ENCODE peak calls at places on chromosomes 4 and X, in nine cellular contexts. F is IMR-90; V is GM23248; T is CD8-positive, alpha-beta memory T cell; K is aorta; G is kidney; Z is Panc1; R is psoas muscle; C is H9. X is an unnamed sample.

GRCh38 chrX:44937606-44938005 is 64.6 kb downstream of the KDM6A start:
- DNase-seq in R (no peak), K (no peak), Z (no peak), C (no peak), V (no peak), T (no peak), F (no peak), G (no peak), X (no peak)

GRCh38 chr4:187550256-187550950 is 445.2 kb upstream of the ZFP42 start:
- DNase-seq in R (no peak), C (no peak), Z (no peak), K (no peak), T (no peak), V (no peak), G (no peak), F (peak; percentile 30), X (no peak)

GRCh38 chr4:95510877-95511276 is 37.9 kb downstream of the UNC5C start:
- DNase-seq in C (no peak), K (no peak), Z (no peak), T (no peak), V (no peak), R (no peak), G (no peak), F (no peak), X (no peak)

GRCh38 chrX:55201930-55202579 is 18.1 kb upstream of the PAGE5 start:
- DNase-seq in F (no peak), V (peak; percentile 33), C (no peak), R (no peak), T (no peak), Z (no peak), K (no peak), G (no peak), X (no peak)

GRCh38 chr4:71270901-71271300 is 67.9 kb upstream of the SLC4A4 start:
- DNase-seq in Z (no peak), G (no peak), F (peak; percentile 45), K (no peak), R (no peak), C (peak; percentile 38), T (peak; percentile 1), V (peak; percentile 47), X (no peak)

GRCh38 chr4:53644607-53645006 is 53.3 kb upstream of the LNX1 start:
- DNase-seq in Z (no peak), R (no peak), G (peak; percentile 87), V (no peak), T (no peak), C (no peak), F (no peak), K (no peak), X (no peak)

GRCh38 chr4:1379351-1379781 is 26.9 kb downstream of the NKX1-1 start:
- DNase-seq in G (peak; percentile 68), K (peak; percentile 29), T (no peak), C (no peak), F (no peak), R (peak; percentile 10), V (no peak), Z (no peak), X (peak; percentile 5)

GRCh38 chr4:127604949-127605709 is 27.6 kb upstream of the INTU start:
- DNase-seq in K (no peak), R (no peak), V (peak; percentile 79), F (peak; percentile 48), G (no peak), Z (no peak), C (peak; percentile 94), T (no peak), X (no peak)

GRCh38 chr4:128177376-128177959 is 110.1 kb downstream of the PGRMC2 start:
- DNase-seq in Z (no peak), R (no peak), K (no peak), T (no peak), G (no peak), C (no peak), F (no peak), V (peak; percentile 5), X (no peak)

GRCh38 chr4:26573389-26573794 is 10.5 kb upstream of the TBC1D19 start:
- DNase-seq in T (no peak), V (no peak), Z (no peak), C (no peak), F (peak; percentile 46), K (no peak), R (no peak), G (no peak), X (no peak)

GRCh38 chr4:26568446-26568994 is 15.4 kb upstream of the TBC1D19 start:
- DNase-seq in Z (peak; percentile 47), F (peak; percentile 95), V (peak; percentile 94), R (no peak), T (no peak), C (no peak), K (no peak), G (no peak), X (no peak)

GRCh38 chr4:26574563-26574962 is 9.3 kb upstream of the TBC1D19 start:
- DNase-seq in G (no peak), K (no peak), C (no peak), R (no peak), F (no peak), Z (no peak), T (no peak), V (no peak), X (no peak)

GRCh38 chr4:26566027-26566578 is 17.8 kb upstream of the TBC1D19 start:
- DNase-seq in Z (no peak), V (no peak), C (no peak), R (no peak), G (no peak), T (no peak), F (no peak), K (no peak), X (no peak)

GRCh38 chr4:26570596-26570995 is 13.3 kb upstream of the TBC1D19 start:
- DNase-seq in G (no peak), T (no peak), V (no peak), F (no peak), R (no peak), Z (no peak), K (no peak), C (no peak), X (no peak)
- H3K4me1 ChIP-seq in G (no peaks in the 10 kb centered on the region), T (no peaks in the 10 kb centered on the region), V (peaks cover 44% of the 10 kb centered on the region), F (peaks cover 8% of the 10 kb centered on the region), R (no peaks in the 10 kb centered on the region), Z (no peaks in the 10 kb centered on the region), K (no peaks in the 10 kb centered on the region), C (no peaks in the 10 kb centered on the region), X (no peaks in the 10 kb centered on the region)

DNA sequence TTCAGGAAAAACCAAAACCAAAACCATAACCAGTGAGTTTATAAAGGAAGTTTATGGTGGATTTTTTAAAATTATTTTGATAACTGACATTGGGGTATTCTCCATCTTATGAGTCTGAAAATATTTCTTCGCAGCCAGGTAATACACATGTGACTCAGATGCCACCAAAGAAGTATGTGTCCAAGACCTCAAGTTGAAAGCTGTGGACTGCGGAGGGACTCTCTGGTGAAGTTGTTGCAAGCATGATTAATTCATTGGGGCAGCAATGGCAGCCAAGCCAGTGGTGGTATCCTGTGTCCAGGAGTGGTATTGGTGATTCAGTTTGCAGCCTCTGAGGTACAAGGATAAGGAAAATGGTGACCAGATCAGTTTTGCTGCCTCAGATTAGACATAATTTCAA is 14.0 kb upstream of the ADH5 start:
- DNase-seq in R (no peak), C (no peak), K (no peak), Z (no peak), V (no peak), F (no peak), T (no peak), G (no peak), X (no peak)
- H3K4me1 ChIP-seq in R (no peaks in the 10 kb centered on the region), C (no peaks in the 10 kb centered on the region), K (no peaks in the 10 kb centered on the region), Z (no peaks in the 10 kb centered on the region), V (peaks cover 35% of the 10 kb centered on the region), F (peaks cover 9% of the 10 kb centered on the region), T (no peaks in the 10 kb centered on the region), G (no peaks in the 10 kb centered on the region), X (peaks cover 2% of the 10 kb centered on the region)

DNA sequence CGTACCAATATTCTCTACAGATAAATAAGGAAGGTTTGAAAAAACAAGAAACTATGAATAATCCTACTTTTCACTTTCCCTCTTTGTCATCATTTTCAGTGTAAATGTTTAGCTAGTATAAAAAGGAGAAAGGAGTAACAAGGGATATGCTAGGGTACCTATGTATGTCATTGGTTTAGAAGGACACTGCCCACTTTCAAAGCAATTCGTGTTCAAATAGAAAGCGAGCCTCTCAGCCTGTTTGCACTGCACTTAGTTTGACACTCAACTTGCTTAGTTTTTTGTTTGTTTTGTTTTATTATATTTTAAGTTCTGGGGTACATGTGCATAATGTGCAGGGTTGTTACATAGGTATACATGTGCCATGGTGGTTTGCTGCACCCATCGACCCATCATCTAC is 21.6 kb upstream of the RXFP1 start:
- DNase-seq in K (no peak), T (no peak), Z (no peak), R (no peak), G (no peak), F (no peak), C (no peak), V (no peak), X (no peak)
- H3K4me1 ChIP-seq in K (no peaks in the 10 kb centered on the region), T (no peaks in the 10 kb centered on the region), Z (no peaks in the 10 kb centered on the region), R (no peaks in the 10 kb centered on the region), G (no peaks in the 10 kb centered on the region), F (no peaks in the 10 kb centered on the region), C (no peaks in the 10 kb centered on the region), V (no peaks in the 10 kb centered on the region), X (no peaks in the 10 kb centered on the region)

DNA sequence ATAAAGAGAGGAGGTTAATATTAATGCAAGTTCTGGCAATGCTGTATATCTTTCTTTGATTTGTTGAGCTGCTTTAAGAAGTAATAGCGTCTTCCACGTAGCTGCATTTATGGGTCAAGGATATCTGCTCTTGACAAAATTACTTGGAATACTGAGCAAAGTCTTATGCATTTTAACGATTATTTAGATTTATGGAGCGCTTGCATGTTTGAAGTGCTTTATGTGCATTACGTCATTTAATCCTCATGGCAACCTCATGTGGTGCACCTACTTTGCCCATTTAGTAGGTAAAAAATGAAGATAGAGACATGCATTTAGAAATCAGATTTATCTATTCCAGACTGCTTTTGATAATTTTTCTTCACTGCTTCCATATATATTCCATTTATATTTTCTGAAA is 46.0 kb downstream of the DTHD1 start:
- DNase-seq in G (no peak), Z (no peak), K (no peak), V (no peak), F (no peak), T (no peak), R (no peak), C (no peak), X (no peak)
- H3K4me1 ChIP-seq in G (no peaks in the 10 kb centered on the region), Z (no peaks in the 10 kb centered on the region), K (no peaks in the 10 kb centered on the region), V (no peaks in the 10 kb centered on the region), F (no peaks in the 10 kb centered on the region), T (peaks cover 27% of the 10 kb centered on the region), R (no peaks in the 10 kb centered on the region), C (no peaks in the 10 kb centered on the region), X (no peaks in the 10 kb centered on the region)